ENCODE peak calls at places on chromosomes 7 and 10, in six cellular contexts. G is brain pericyte; T is CD4-positive, alpha-beta T cell; U is iPS DF 19.7; B is body of pancreas; L is GM03348. K is an unnamed sample.

GRCh38 chr10:124183617-124184016 is 90.2 kb upstream of the CHST15 start:
- DNase-seq in T (no peak), G (no peak), B (no peak), U (no peak), L (no peak), K (no peak)

GRCh38 chr7:79420464-79420863 is 33.0 kb downstream of the MAGI2 start:
- DNase-seq in T (no peak), L (peak), B (no peak), U (no peak), G (peak), K (no peak)

GRCh38 chr7:4841007-4841784 is 20.6 kb downstream of the PAPOLB start:
- DNase-seq in G (no peak), B (no peak), U (no peak), L (no peak), T (no peak), K (no peak)

GRCh38 chr10:96719850-96720421 is 378 bp downstream of the PIK3AP1 start:
- DNase-seq in B (peak), U (peak), T (peak), L (no peak), G (no peak), K (no peak)

GRCh38 chr7:25180946-25181345 is 47.3 kb downstream of the NPVF start:
- DNase-seq in L (no peak), G (no peak), B (no peak), T (no peak), U (no peak), K (no peak)

GRCh38 chr7:3649250-3649649 is 348.2 kb downstream of the SDK1 start:
- DNase-seq in L (no peak), T (no peak), U (no peak), B (no peak), G (no peak), K (no peak)

GRCh38 chr10:125060851-125061556 is 99.4 kb downstream of the CTBP2 start:
- DNase-seq in B (peak), T (peak), L (peak), G (peak), U (no peak), K (no peak)

GRCh38 chr10:78977761-78978305 is 90.9 kb upstream of the ZMIZ1 start:
- DNase-seq in U (no peak), T (no peak), L (peak), B (peak), G (peak), K (no peak)

GRCh38 chr7:100210803-100211202 is 8.9 kb upstream of the PVRIG start:
- DNase-seq in L (no peak), T (no peak), U (no peak), G (no peak), B (no peak), K (no peak)

GRCh38 chr10:127612-128432 is 7.4 kb upstream of the ZMYND11 start:
- DNase-seq in G (no peak), T (no peak), L (no peak), U (no peak), B (no peak), K (no peak)

K was measured in T-helper 22 cell.